ENCODE peak calls at places on chromosome 9, in five cellular contexts. One of them, this sample, is unnamed.

GRCh38 chr9:114681594-114682332 is at the start of gene TEX48:
- DNase-seq in astrocyte of the cerebellum: peak; percentile 47
- DNase-seq in GM13977: peak; percentile 64
- DNase-seq in AG04450: no peak
- DNase-seq in fibroblast of mammary gland: peak; percentile 87
- DNase-seq in this sample: peak; percentile 30

GRCh38 chr9:120873512-120873911 is 3.5 kb downstream of the PHF19 start:
- DNase-seq in astrocyte of the cerebellum: no peak
- DNase-seq in GM13977: no peak
- DNase-seq in AG04450: no peak
- DNase-seq in fibroblast of mammary gland: no peak
- DNase-seq in this sample: no peak

GRCh38 chr9:115202960-115203751 is 85.2 kb upstream of the TNC start:
- DNase-seq in astrocyte of the cerebellum: no peak
- DNase-seq in GM13977: no peak
- DNase-seq in AG04450: peak; percentile 92
- DNase-seq in fibroblast of mammary gland: peak; percentile 99
- DNase-seq in this sample: no peak

GRCh38 chr9:128149001-128149701 is at the start of gene LCN2:
- DNase-seq in astrocyte of the cerebellum: no peak
- DNase-seq in GM13977: no peak
- DNase-seq in AG04450: no peak
- DNase-seq in fibroblast of mammary gland: no peak
- DNase-seq in this sample: no peak

GRCh38 chr9:76691761-76692313 is 72.4 kb upstream of the PCA3 start:
- DNase-seq in astrocyte of the cerebellum: no peak
- DNase-seq in GM13977: no peak
- DNase-seq in AG04450: no peak
- DNase-seq in fibroblast of mammary gland: no peak
- DNase-seq in this sample: no peak

GRCh38 chr9:136238342-136238732 is 7.3 kb downstream of the QSOX2 start:
- DNase-seq in astrocyte of the cerebellum: no peak
- DNase-seq in GM13977: no peak
- DNase-seq in AG04450: no peak
- DNase-seq in fibroblast of mammary gland: no peak
- DNase-seq in this sample: no peak

GRCh38 chr9:36258989-36259315 is 704 bp upstream of the GNE start:
- DNase-seq in astrocyte of the cerebellum: no peak
- DNase-seq in GM13977: no peak
- DNase-seq in AG04450: no peak
- DNase-seq in fibroblast of mammary gland: peak; percentile 31
- DNase-seq in this sample: no peak

GRCh38 chr9:110939573-110939972 is 98.7 kb downstream of the LPAR1 start:
- DNase-seq in astrocyte of the cerebellum: no peak
- DNase-seq in GM13977: no peak
- DNase-seq in AG04450: no peak
- DNase-seq in fibroblast of mammary gland: peak; percentile 58
- DNase-seq in this sample: no peak

GRCh38 chr9:112921549-112921948 is 30.9 kb upstream of the SLC46A2 start:
- DNase-seq in astrocyte of the cerebellum: peak; percentile 2
- DNase-seq in GM13977: peak; percentile 20
- DNase-seq in AG04450: peak; percentile 36
- DNase-seq in fibroblast of mammary gland: peak; percentile 73
- DNase-seq in this sample: no peak

GRCh38 chr9:95736891-95737522 is 138.5 kb upstream of the ERCC6L2 start:
- DNase-seq in astrocyte of the cerebellum: no peak
- DNase-seq in GM13977: no peak
- DNase-seq in AG04450: no peak
- DNase-seq in fibroblast of mammary gland: no peak
- DNase-seq in this sample: no peak

GRCh38 chr9:26210338-26210851 is 532.2 kb upstream of the TUSC1 start:
- DNase-seq in astrocyte of the cerebellum: no peak
- DNase-seq in GM13977: no peak
- DNase-seq in AG04450: no peak
- DNase-seq in fibroblast of mammary gland: peak; percentile 47
- DNase-seq in this sample: no peak

GRCh38 chr9:93826209-93826608 is 128.9 kb downstream of the BARX1 start:
- DNase-seq in astrocyte of the cerebellum: no peak
- DNase-seq in GM13977: peak; percentile 48
- DNase-seq in AG04450: no peak
- DNase-seq in fibroblast of mammary gland: no peak
- DNase-seq in this sample: no peak
- TF ChIP-seq CTCF in astrocyte of the cerebellum: peak; percentile 24
- TF ChIP-seq CTCF in GM13977: peak; percentile 64
- TF ChIP-seq CTCF in AG04450: no peak
- TF ChIP-seq CTCF in fibroblast of mammary gland: no peak
- TF ChIP-seq CTCF in this sample: peak; percentile 16

DNA sequence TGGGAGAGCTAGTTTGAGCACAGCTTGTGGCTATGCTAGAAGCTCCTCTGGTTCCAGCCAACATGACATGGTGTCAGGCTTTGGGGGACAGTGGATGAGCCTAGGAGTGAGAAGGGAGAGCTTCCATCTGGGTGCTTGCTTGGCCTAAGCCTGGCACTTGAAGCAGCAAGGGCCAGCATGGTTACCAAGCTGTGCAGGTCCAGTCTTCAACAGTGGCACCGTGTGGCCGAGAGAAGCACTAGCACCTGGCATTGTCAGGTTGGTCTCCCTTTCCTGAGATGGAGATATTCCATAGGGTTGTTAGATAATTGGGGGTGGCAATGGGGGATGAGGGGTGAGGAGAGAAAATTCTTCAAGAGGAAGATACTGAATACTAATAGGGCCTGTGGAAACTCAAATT is 261.9 kb downstream of the PBX3 start:
- DNase-seq in astrocyte of the cerebellum: no peak
- DNase-seq in GM13977: no peak
- DNase-seq in AG04450: no peak
- DNase-seq in fibroblast of mammary gland: peak; percentile 2
- DNase-seq in this sample: no peak
- TF ChIP-seq CTCF in astrocyte of the cerebellum: peak; percentile 18
- TF ChIP-seq CTCF in GM13977: peak; percentile 22
- TF ChIP-seq CTCF in AG04450: peak; percentile 19
- TF ChIP-seq CTCF in fibroblast of mammary gland: peak; percentile 24
- TF ChIP-seq CTCF in this sample: no peak

GRCh38 chr9:5767968-5768932 is 64.7 kb downstream of the ERMP1 start:
- DNase-seq in astrocyte of the cerebellum: no peak
- DNase-seq in GM13977: peak; percentile 13
- DNase-seq in AG04450: no peak
- DNase-seq in fibroblast of mammary gland: no peak
- DNase-seq in this sample: no peak

GRCh38 chr9:5778799-5779198 is 54.1 kb downstream of the ERMP1 start:
- DNase-seq in astrocyte of the cerebellum: no peak
- DNase-seq in GM13977: no peak
- DNase-seq in AG04450: no peak
- DNase-seq in fibroblast of mammary gland: no peak
- DNase-seq in this sample: no peak

DNA sequence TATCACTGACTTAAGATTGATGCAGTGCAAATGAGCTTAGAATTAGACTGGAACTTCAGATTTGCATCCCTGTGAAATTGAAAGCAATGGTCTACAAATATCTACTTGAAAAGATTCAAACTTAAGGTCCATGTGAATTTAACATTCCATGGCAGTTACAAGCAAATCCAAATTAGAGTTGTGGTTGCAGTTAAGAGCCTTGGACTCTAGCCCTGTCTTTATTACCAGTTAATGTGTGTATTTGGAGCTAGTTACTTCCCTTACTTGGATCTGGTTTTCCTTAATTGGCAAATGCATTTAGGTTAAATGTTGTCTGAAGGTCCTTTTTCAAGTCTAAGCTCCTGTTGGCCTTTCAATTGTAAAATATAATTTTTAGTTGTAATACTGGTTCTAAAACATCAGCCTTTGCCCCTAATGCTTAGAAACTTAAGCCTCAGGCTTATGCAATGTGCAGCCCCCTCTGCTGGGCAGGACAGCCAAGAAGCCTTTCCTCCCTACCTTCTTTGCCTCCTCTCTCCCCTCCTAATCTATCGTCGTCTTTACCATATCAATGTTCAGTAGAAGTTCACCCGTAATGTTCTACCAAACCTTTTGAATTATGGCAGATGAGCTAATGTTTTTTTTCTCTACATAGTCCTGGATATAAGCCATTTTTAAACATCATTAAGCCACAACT is 59.5 kb downstream of the ERMP1 start:
- DNase-seq in astrocyte of the cerebellum: peak; percentile 19
- DNase-seq in GM13977: no peak
- DNase-seq in AG04450: no peak
- DNase-seq in fibroblast of mammary gland: no peak
- DNase-seq in this sample: no peak
- TF ChIP-seq CTCF in astrocyte of the cerebellum: peak; percentile 23
- TF ChIP-seq CTCF in GM13977: peak; percentile 32
- TF ChIP-seq CTCF in AG04450: peak; percentile 17
- TF ChIP-seq CTCF in fibroblast of mammary gland: peak; percentile 11
- TF ChIP-seq CTCF in this sample: no peak

GRCh38 chr9:94696545-94696944 is 30.0 kb upstream of the AOPEP start:
- DNase-seq in astrocyte of the cerebellum: no peak
- DNase-seq in GM13977: no peak
- DNase-seq in AG04450: no peak
- DNase-seq in fibroblast of mammary gland: no peak
- DNase-seq in this sample: no peak
- TF ChIP-seq CTCF in astrocyte of the cerebellum: no peak
- TF ChIP-seq CTCF in GM13977: no peak
- TF ChIP-seq CTCF in AG04450: no peak
- TF ChIP-seq CTCF in fibroblast of mammary gland: no peak
- TF ChIP-seq CTCF in this sample: no peak

DNA sequence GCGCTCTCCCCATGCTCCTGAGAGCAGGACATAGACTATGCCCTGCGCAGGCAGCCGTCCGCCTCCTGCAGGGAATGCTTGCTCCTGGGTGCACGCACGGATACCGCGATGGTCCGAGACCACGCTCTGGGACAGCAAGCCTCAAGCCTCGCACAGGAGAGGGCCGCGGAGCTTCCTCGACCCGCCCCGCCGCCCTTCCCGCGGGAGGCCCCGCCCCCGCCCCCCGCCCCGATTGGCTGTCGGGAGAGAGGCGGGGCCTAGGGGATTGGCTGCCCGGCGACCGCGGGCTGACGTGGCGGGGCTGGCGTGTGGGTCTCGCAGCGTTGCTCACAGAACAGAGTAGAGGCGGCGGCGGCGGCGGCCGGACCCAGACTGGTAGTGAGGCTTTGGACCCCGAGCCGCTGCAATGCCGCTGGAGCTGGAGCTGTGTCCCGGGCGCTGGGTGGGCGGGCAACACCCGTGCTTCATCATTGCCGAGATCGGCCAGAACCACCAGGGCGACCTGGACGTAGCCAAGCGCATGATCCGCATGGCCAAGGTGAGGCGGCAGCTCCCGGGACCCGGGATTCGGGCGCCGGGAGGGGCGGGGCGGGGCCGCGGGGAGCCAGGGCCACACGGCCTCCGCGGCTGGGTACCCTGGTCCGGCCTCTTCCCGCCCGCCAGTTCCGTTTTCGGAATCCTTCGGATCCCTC is at the start of gene NANS:
- DNase-seq in astrocyte of the cerebellum: peak; percentile 65
- DNase-seq in GM13977: peak; percentile 98
- DNase-seq in AG04450: peak; percentile 85
- DNase-seq in fibroblast of mammary gland: peak; percentile 94
- DNase-seq in this sample: peak; percentile 90
- TF ChIP-seq CTCF in astrocyte of the cerebellum: no peak
- TF ChIP-seq CTCF in GM13977: no peak
- TF ChIP-seq CTCF in AG04450: peak; percentile 21
- TF ChIP-seq CTCF in fibroblast of mammary gland: no peak
- TF ChIP-seq CTCF in this sample: no peak

DNA sequence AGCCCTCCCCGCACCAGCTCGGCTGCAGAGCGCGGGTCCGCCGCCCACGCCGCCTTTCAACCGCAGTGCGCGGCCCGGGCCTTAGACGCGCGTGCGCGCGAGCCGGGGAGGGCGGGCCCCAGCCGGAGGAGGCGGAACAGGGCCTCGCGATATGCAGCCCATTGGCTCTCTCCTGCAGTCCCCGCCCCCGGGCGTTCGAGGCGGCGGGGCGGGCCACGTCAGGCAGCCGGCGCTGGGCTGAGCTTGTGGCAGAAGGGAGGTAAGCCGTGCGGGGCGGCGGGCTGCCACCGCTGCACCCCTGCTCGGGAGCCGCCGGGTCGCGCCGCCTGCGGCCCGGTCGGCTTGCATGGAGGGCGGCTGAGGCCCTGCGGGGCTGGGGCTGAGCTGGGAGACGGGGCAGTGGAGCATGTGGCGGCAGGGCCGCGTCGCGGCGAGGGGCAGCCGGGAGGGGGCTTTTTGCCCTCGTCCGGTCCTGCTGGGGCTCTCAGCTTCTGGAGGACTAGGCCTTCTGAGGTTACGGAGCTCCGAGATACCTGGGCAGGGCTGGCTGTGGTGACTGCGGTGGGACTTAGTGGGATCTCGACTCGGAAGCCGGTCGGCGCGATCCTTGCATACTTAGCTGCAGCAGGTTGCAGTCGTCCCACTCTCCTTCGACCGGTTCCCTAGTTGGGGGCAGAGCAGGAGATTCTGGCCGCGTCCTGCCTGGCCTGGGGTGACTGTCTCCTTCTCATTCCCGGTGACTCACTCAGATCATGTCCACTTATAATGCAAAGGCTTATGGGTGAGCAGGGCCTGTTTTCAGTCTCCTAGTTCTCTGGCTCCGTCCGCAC is at the start of gene FOCAD:
- DNase-seq in astrocyte of the cerebellum: peak; percentile 82
- DNase-seq in GM13977: peak; percentile 98
- DNase-seq in AG04450: peak; percentile 79
- DNase-seq in fibroblast of mammary gland: peak; percentile 89
- DNase-seq in this sample: peak; percentile 96
- TF ChIP-seq CTCF in astrocyte of the cerebellum: no peak
- TF ChIP-seq CTCF in GM13977: no peak
- TF ChIP-seq CTCF in AG04450: no peak
- TF ChIP-seq CTCF in fibroblast of mammary gland: no peak
- TF ChIP-seq CTCF in this sample: no peak

GRCh38 chr9:125507247-125507646 is 199.8 kb downstream of the MAPKAP1 start:
- DNase-seq in astrocyte of the cerebellum: no peak
- DNase-seq in GM13977: no peak
- DNase-seq in AG04450: no peak
- DNase-seq in fibroblast of mammary gland: no peak
- DNase-seq in this sample: no peak
- TF ChIP-seq CTCF in astrocyte of the cerebellum: no peak
- TF ChIP-seq CTCF in GM13977: no peak
- TF ChIP-seq CTCF in AG04450: no peak
- TF ChIP-seq CTCF in fibroblast of mammary gland: no peak
- TF ChIP-seq CTCF in this sample: no peak

DNA sequence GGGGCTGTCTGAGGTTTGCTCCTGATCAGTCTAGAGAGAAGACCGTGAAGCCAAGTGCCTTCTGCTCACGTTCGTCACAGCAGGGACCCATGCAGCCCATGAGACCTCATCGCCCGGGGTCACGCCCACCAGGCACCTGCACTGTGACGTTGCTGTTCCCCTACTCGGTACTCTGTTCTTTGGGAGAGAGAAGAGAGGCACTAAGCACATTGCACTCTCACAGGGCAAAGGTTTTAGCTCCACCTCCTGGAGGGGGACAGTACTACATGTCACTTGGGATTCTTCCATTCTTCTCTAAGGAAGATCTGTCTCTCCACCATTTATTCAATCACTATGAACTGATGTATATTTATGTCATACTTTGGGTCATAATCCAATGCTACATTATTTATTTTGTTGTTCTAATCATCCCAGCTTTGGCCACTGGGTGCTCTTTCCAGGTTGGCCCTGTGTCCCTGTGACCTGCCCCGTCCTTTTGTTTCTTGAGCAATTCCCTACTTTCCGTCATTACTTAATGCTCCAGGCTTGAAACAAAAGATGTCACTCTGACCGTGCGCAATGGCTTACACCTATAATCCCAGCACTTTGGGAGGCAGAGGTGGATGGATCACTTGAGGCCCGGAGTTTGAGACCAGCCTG is 31.4 kb upstream of the BRD3 start:
- DNase-seq in astrocyte of the cerebellum: no peak
- DNase-seq in GM13977: peak; percentile 69
- DNase-seq in AG04450: no peak
- DNase-seq in fibroblast of mammary gland: peak; percentile 31
- DNase-seq in this sample: no peak
- TF ChIP-seq CTCF in astrocyte of the cerebellum: peak; percentile 61
- TF ChIP-seq CTCF in GM13977: peak; percentile 71
- TF ChIP-seq CTCF in AG04450: peak; percentile 67
- TF ChIP-seq CTCF in fibroblast of mammary gland: peak; percentile 69
- TF ChIP-seq CTCF in this sample: peak; percentile 69

GRCh38 chr9:74255489-74255984 is 241.6 kb upstream of the RORB start:
- DNase-seq in astrocyte of the cerebellum: no peak
- DNase-seq in GM13977: no peak
- DNase-seq in AG04450: no peak
- DNase-seq in fibroblast of mammary gland: peak; percentile 0
- DNase-seq in this sample: no peak
- TF ChIP-seq CTCF in astrocyte of the cerebellum: no peak
- TF ChIP-seq CTCF in GM13977: no peak
- TF ChIP-seq CTCF in AG04450: no peak
- TF ChIP-seq CTCF in fibroblast of mammary gland: no peak
- TF ChIP-seq CTCF in this sample: no peak

This sample was measured in natural killer cell.